ENCODE peak calls at places on chromosomes 1 and 21, in nine cellular contexts. One of them, this sample, is unnamed.

GRCh38 chr21:41171210-41171609 is 3.2 kb downstream of the BACE2 start:
- DNase-seq in stomach: peak; percentile 87
- DNase-seq in HCT116: no peak
- DNase-seq in SK-N-SH: no peak
- DNase-seq in colonic mucosa: no peak
- DNase-seq in esophagus squamous epithelium: no peak
- DNase-seq in MM.1S: no peak
- DNase-seq in breast epithelium: peak; percentile 83
- DNase-seq in uterus: no peak
- DNase-seq in this sample: peak; percentile 96

GRCh38 chr1:204288061-204288588 is 71.6 kb downstream of the PLEKHA6 start:
- DNase-seq in HCT116: peak; percentile 87
- DNase-seq in stomach: peak; percentile 86
- DNase-seq in SK-N-SH: peak; percentile 68
- DNase-seq in MM.1S: no peak
- DNase-seq in breast epithelium: peak; percentile 94
- DNase-seq in esophagus squamous epithelium: no peak
- DNase-seq in colonic mucosa: peak; percentile 68
- DNase-seq in uterus: peak; percentile 79
- DNase-seq in this sample: peak; percentile 95

GRCh38 chr1:93909146-93910050 is at the start of gene GCLM:
- DNase-seq in SK-N-SH: peak; percentile 96
- DNase-seq in uterus: peak; percentile 90
- DNase-seq in stomach: peak; percentile 94
- DNase-seq in esophagus squamous epithelium: peak; percentile 74
- DNase-seq in MM.1S: peak; percentile 72
- DNase-seq in breast epithelium: peak; percentile 82
- DNase-seq in colonic mucosa: peak; percentile 93
- DNase-seq in HCT116: peak; percentile 81
- DNase-seq in this sample: peak; percentile 94

GRCh38 chr1:33418811-33419210 is 12.1 kb downstream of the PHC2 start:
- DNase-seq in esophagus squamous epithelium: no peak
- DNase-seq in MM.1S: no peak
- DNase-seq in stomach: no peak
- DNase-seq in HCT116: no peak
- DNase-seq in colonic mucosa: no peak
- DNase-seq in breast epithelium: no peak
- DNase-seq in uterus: no peak
- DNase-seq in SK-N-SH: no peak
- DNase-seq in this sample: no peak

GRCh38 chr21:36962098-36962780 is 4.2 kb downstream of the HLCS start:
- DNase-seq in SK-N-SH: peak; percentile 38
- DNase-seq in HCT116: no peak
- DNase-seq in uterus: no peak
- DNase-seq in breast epithelium: no peak
- DNase-seq in MM.1S: peak; percentile 5
- DNase-seq in esophagus squamous epithelium: no peak
- DNase-seq in stomach: no peak
- DNase-seq in colonic mucosa: no peak
- DNase-seq in this sample: no peak

GRCh38 chr1:209876091-209876800 is 48.5 kb downstream of the UTP25 start:
- DNase-seq in stomach: no peak
- DNase-seq in MM.1S: no peak
- DNase-seq in colonic mucosa: no peak
- DNase-seq in HCT116: no peak
- DNase-seq in breast epithelium: no peak
- DNase-seq in uterus: no peak
- DNase-seq in SK-N-SH: no peak
- DNase-seq in esophagus squamous epithelium: no peak
- DNase-seq in this sample: no peak

GRCh38 chr1:76640092-76640491 is 227.2 kb upstream of the ST6GALNAC5 start:
- DNase-seq in SK-N-SH: no peak
- DNase-seq in MM.1S: no peak
- DNase-seq in stomach: no peak
- DNase-seq in esophagus squamous epithelium: no peak
- DNase-seq in breast epithelium: no peak
- DNase-seq in HCT116: peak; percentile 29
- DNase-seq in uterus: no peak
- DNase-seq in colonic mucosa: no peak
- DNase-seq in this sample: peak; percentile 31

GRCh38 chr1:53591924-53592323 is 132.7 kb downstream of the DMRTB1 start:
- DNase-seq in esophagus squamous epithelium: no peak
- DNase-seq in uterus: no peak
- DNase-seq in breast epithelium: no peak
- DNase-seq in colonic mucosa: no peak
- DNase-seq in SK-N-SH: no peak
- DNase-seq in stomach: no peak
- DNase-seq in HCT116: no peak
- DNase-seq in MM.1S: no peak
- DNase-seq in this sample: no peak

GRCh38 chr1:186008920-186009737 is 274.9 kb downstream of the HMCN1 start:
- DNase-seq in breast epithelium: no peak
- DNase-seq in uterus: no peak
- DNase-seq in MM.1S: peak; percentile 30
- DNase-seq in stomach: no peak
- DNase-seq in colonic mucosa: no peak
- DNase-seq in SK-N-SH: no peak
- DNase-seq in esophagus squamous epithelium: no peak
- DNase-seq in HCT116: no peak
- DNase-seq in this sample: peak; percentile 20

GRCh38 chr1:74502432-74502831 is 10.0 kb downstream of the LRRC53 start:
- DNase-seq in SK-N-SH: no peak
- DNase-seq in MM.1S: peak; percentile 49
- DNase-seq in HCT116: no peak
- DNase-seq in colonic mucosa: no peak
- DNase-seq in stomach: no peak
- DNase-seq in uterus: no peak
- DNase-seq in esophagus squamous epithelium: no peak
- DNase-seq in breast epithelium: no peak
- DNase-seq in this sample: peak; percentile 38

GRCh38 chr1:31866450-31866801 is 50.6 kb upstream of the SPOCD1 start:
- DNase-seq in HCT116: no peak
- DNase-seq in uterus: no peak
- DNase-seq in breast epithelium: no peak
- DNase-seq in stomach: no peak
- DNase-seq in colonic mucosa: no peak
- DNase-seq in MM.1S: no peak
- DNase-seq in SK-N-SH: no peak
- DNase-seq in esophagus squamous epithelium: no peak
- DNase-seq in this sample: no peak

GRCh38 chr1:91850708-91851107 is 35.2 kb downstream of the TGFBR3 start:
- DNase-seq in uterus: no peak
- DNase-seq in SK-N-SH: no peak
- DNase-seq in stomach: no peak
- DNase-seq in breast epithelium: no peak
- DNase-seq in HCT116: no peak
- DNase-seq in colonic mucosa: no peak
- DNase-seq in MM.1S: no peak
- DNase-seq in esophagus squamous epithelium: no peak
- DNase-seq in this sample: no peak

GRCh38 chr1:187563191-187563590 is 734.4 kb downstream of the PLA2G4A start:
- DNase-seq in colonic mucosa: no peak
- DNase-seq in breast epithelium: no peak
- DNase-seq in uterus: no peak
- DNase-seq in HCT116: no peak
- DNase-seq in SK-N-SH: no peak
- DNase-seq in stomach: no peak
- DNase-seq in MM.1S: no peak
- DNase-seq in esophagus squamous epithelium: no peak
- DNase-seq in this sample: no peak

GRCh38 chr1:177650947-177651346 is 318.9 kb downstream of the SEC16B start:
- DNase-seq in esophagus squamous epithelium: no peak
- DNase-seq in breast epithelium: no peak
- DNase-seq in HCT116: no peak
- DNase-seq in stomach: peak; percentile 58
- DNase-seq in colonic mucosa: no peak
- DNase-seq in uterus: no peak
- DNase-seq in SK-N-SH: no peak
- DNase-seq in MM.1S: no peak
- DNase-seq in this sample: no peak

GRCh38 chr1:51439895-51440294 is 79.2 kb downstream of the EPS15 start:
- DNase-seq in esophagus squamous epithelium: no peak
- DNase-seq in HCT116: no peak
- DNase-seq in breast epithelium: no peak
- DNase-seq in stomach: no peak
- DNase-seq in SK-N-SH: no peak
- DNase-seq in uterus: no peak
- DNase-seq in MM.1S: no peak
- DNase-seq in colonic mucosa: no peak
- DNase-seq in this sample: no peak

GRCh38 chr1:9591669-9592509 is 3.2 kb downstream of the TMEM201 start:
- DNase-seq in MM.1S: no peak
- DNase-seq in colonic mucosa: no peak
- DNase-seq in SK-N-SH: peak; percentile 74
- DNase-seq in uterus: no peak
- DNase-seq in breast epithelium: no peak
- DNase-seq in stomach: no peak
- DNase-seq in HCT116: no peak
- DNase-seq in esophagus squamous epithelium: no peak
- DNase-seq in this sample: no peak

GRCh38 chr21:34129971-34130597 is 56.7 kb downstream of the MRPS6 start:
- DNase-seq in uterus: no peak
- DNase-seq in SK-N-SH: peak; percentile 22
- DNase-seq in HCT116: no peak
- DNase-seq in colonic mucosa: no peak
- DNase-seq in esophagus squamous epithelium: no peak
- DNase-seq in MM.1S: no peak
- DNase-seq in stomach: no peak
- DNase-seq in breast epithelium: no peak
- DNase-seq in this sample: no peak

GRCh38 chr1:7581754-7582264 is 189.3 kb upstream of the VAMP3 start:
- DNase-seq in uterus: peak; percentile 39
- DNase-seq in esophagus squamous epithelium: no peak
- DNase-seq in breast epithelium: no peak
- DNase-seq in MM.1S: no peak
- DNase-seq in stomach: no peak
- DNase-seq in colonic mucosa: no peak
- DNase-seq in SK-N-SH: no peak
- DNase-seq in HCT116: no peak
- DNase-seq in this sample: no peak
- TF ChIP-seq CTCF in uterus: no peak
- TF ChIP-seq CTCF in esophagus squamous epithelium: no peak
- TF ChIP-seq CTCF in breast epithelium: no peak
- TF ChIP-seq CTCF in MM.1S: no peak
- TF ChIP-seq CTCF in stomach: no peak
- TF ChIP-seq CTCF in colonic mucosa: no peak
- TF ChIP-seq CTCF in SK-N-SH: no peak
- TF ChIP-seq CTCF in HCT116: no peak
- TF ChIP-seq CTCF in this sample: no peak

GRCh38 chr1:112911506-112911905 is 44.5 kb downstream of the SLC16A1 start:
- DNase-seq in HCT116: no peak
- DNase-seq in colonic mucosa: no peak
- DNase-seq in breast epithelium: no peak
- DNase-seq in SK-N-SH: no peak
- DNase-seq in uterus: no peak
- DNase-seq in stomach: no peak
- DNase-seq in MM.1S: no peak
- DNase-seq in esophagus squamous epithelium: no peak
- DNase-seq in this sample: no peak
- H3K36me3 ChIP-seq in HCT116: peaks cover 24% of the 10 kb centered on the region
- H3K36me3 ChIP-seq in colonic mucosa: no peaks in the 10 kb centered on the region
- H3K36me3 ChIP-seq in breast epithelium: no peaks in the 10 kb centered on the region
- H3K36me3 ChIP-seq in SK-N-SH: peaks cover 21% of the 10 kb centered on the region
- H3K36me3 ChIP-seq in uterus: no peaks in the 10 kb centered on the region
- H3K36me3 ChIP-seq in stomach: peaks cover 7% of the 10 kb centered on the region
- H3K36me3 ChIP-seq in MM.1S: no peaks in the 10 kb centered on the region
- H3K36me3 ChIP-seq in esophagus squamous epithelium: no peaks in the 10 kb centered on the region
- H3K36me3 ChIP-seq in this sample: peaks cover 28% of the 10 kb centered on the region

DNA sequence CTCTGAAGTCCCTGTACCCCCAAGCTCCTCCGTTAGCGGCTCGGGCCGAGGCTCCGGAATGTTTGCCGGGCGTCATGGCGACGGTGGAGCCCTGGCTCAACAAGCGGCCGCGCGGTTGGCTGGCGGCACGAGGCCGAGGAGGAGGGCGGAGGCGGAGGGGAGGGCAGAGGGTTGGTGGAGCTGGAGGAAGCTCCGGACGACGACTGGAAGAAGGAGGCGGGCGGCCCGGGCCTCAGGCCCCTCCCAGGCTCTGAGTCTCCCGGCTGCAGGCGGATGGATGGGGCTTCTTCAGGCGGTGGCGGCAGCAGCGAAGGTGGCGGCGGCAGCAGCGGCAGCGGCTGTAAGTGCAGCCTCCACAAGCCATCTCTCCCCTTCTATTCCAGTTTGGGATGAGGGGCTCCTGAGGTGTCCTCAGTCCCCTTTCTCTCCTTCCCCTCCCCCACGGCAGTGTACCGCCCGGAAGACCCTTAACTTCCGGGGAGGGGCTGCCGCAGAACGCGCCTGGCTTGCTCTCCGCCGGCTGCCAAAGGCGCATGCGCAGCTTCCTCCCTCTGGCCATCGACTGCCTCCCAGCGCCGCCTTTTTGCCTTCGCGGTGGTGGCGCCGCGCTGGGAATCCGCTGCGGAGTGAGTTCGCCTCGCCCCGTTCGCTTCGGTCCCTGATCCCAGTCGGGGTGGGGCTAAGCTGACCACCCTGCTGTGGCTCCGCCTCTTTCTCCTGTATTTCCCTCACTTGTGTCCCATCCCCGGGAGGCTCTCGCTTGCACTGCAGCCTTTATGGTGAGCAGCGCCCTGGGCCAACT is at the start of the genes DNAI4 and MIER1:
- DNase-seq in SK-N-SH: peak; percentile 98
- DNase-seq in HCT116: peak; percentile 96
- DNase-seq in MM.1S: peak; percentile 96
- DNase-seq in stomach: peak; percentile 97
- DNase-seq in colonic mucosa: peak; percentile 98
- DNase-seq in uterus: peak; percentile 98
- DNase-seq in breast epithelium: peak; percentile 97
- DNase-seq in esophagus squamous epithelium: peak; percentile 80
- DNase-seq in this sample: peak; percentile 99
- TF ChIP-seq CTCF in SK-N-SH: no peak
- TF ChIP-seq CTCF in HCT116: peak; percentile 26
- TF ChIP-seq CTCF in MM.1S: no peak
- TF ChIP-seq CTCF in stomach: no peak
- TF ChIP-seq CTCF in colonic mucosa: no peak
- TF ChIP-seq CTCF in uterus: no peak
- TF ChIP-seq CTCF in breast epithelium: peak; percentile 57
- TF ChIP-seq CTCF in esophagus squamous epithelium: peak; percentile 35
- TF ChIP-seq CTCF in this sample: no peak

GRCh38 chr1:2396059-2396458 is 4.4 kb downstream of the RER1 start:
- DNase-seq in uterus: no peak
- DNase-seq in MM.1S: no peak
- DNase-seq in colonic mucosa: no peak
- DNase-seq in HCT116: no peak
- DNase-seq in breast epithelium: no peak
- DNase-seq in SK-N-SH: no peak
- DNase-seq in esophagus squamous epithelium: no peak
- DNase-seq in stomach: no peak
- DNase-seq in this sample: no peak
- H3K36me3 ChIP-seq in uterus: no peaks in the 10 kb centered on the region
- H3K36me3 ChIP-seq in MM.1S: peaks cover 2% of the 10 kb centered on the region
- H3K36me3 ChIP-seq in colonic mucosa: peaks cover 21% of the 10 kb centered on the region
- H3K36me3 ChIP-seq in HCT116: peaks cover 54% of the 10 kb centered on the region
- H3K36me3 ChIP-seq in breast epithelium: no peaks in the 10 kb centered on the region
- H3K36me3 ChIP-seq in SK-N-SH: peaks cover 76% of the 10 kb centered on the region
- H3K36me3 ChIP-seq in esophagus squamous epithelium: peaks cover 35% of the 10 kb centered on the region
- H3K36me3 ChIP-seq in stomach: peaks cover 79% of the 10 kb centered on the region
- H3K36me3 ChIP-seq in this sample: peaks cover 32% of the 10 kb centered on the region

GRCh38 chr1:193408782-193409293 is 222.4 kb upstream of the B3GALT2 start:
- DNase-seq in SK-N-SH: no peak
- DNase-seq in stomach: peak; percentile 81
- DNase-seq in uterus: peak; percentile 73
- DNase-seq in breast epithelium: no peak
- DNase-seq in HCT116: no peak
- DNase-seq in MM.1S: no peak
- DNase-seq in colonic mucosa: peak; percentile 71
- DNase-seq in esophagus squamous epithelium: no peak
- DNase-seq in this sample: peak; percentile 51
- TF ChIP-seq CTCF in SK-N-SH: peak; percentile 32
- TF ChIP-seq CTCF in stomach: no peak
- TF ChIP-seq CTCF in uterus: no peak
- TF ChIP-seq CTCF in breast epithelium: no peak
- TF ChIP-seq CTCF in HCT116: no peak
- TF ChIP-seq CTCF in MM.1S: no peak
- TF ChIP-seq CTCF in colonic mucosa: no peak
- TF ChIP-seq CTCF in esophagus squamous epithelium: no peak
- TF ChIP-seq CTCF in this sample: no peak